ENCODE peak calls at places on chromosomes 11 and 22, in nine cellular contexts. O, E, Q, S, V, D, A, C and R are unnamed samples.

GRCh38 chr11:68927280-68928107 is 23.8 kb downstream of the IGHMBP2 start:
- DNase-seq in O (no peak), E (peak; percentile 71), S (no peak), D (no peak), A (no peak), V (peak; percentile 36), Q (no peak), C (peak; percentile 43), R (no peak)

GRCh38 chr11:134543144-134544044 is 131.4 kb upstream of the B3GAT1 start:
- DNase-seq in Q (peak; percentile 39), A (no peak), V (no peak), E (no peak), C (no peak), S (no peak), O (no peak), D (no peak), R (no peak)

GRCh38 chr11:16604784-16605439 is 133.5 kb upstream of the C11orf58 start:
- DNase-seq in D (peak; percentile 91), O (peak; percentile 29), E (peak; percentile 80), A (no peak), V (peak; percentile 35), C (peak; percentile 54), Q (peak; percentile 58), S (no peak), R (peak; percentile 70)

GRCh38 chr11:59801981-59802638 is 8.5 kb downstream of the MRPL16 start:
- DNase-seq in V (peak; percentile 36), E (no peak), D (no peak), C (no peak), A (peak; percentile 26), S (no peak), Q (peak; percentile 60), O (peak; percentile 80), R (peak; percentile 6)

GRCh38 chr22:46192210-46192993 is 42.1 kb downstream of the PPARA start:
- DNase-seq in C (no peak), A (no peak), D (no peak), O (no peak), Q (no peak), S (no peak), E (no peak), V (no peak), R (no peak)

GRCh38 chr22:44086759-44087158 is 62.7 kb downstream of the PARVB start:
- DNase-seq in D (no peak), Q (no peak), C (no peak), V (no peak), A (peak; percentile 43), O (no peak), S (no peak), E (no peak), R (no peak)

GRCh38 chr11:74541466-74541865 is 47.9 kb upstream of the LIPT2 start:
- DNase-seq in A (no peak), D (no peak), S (no peak), C (no peak), O (no peak), Q (no peak), V (no peak), E (no peak), R (no peak)

GRCh38 chr11:134206185-134206584 is 17.6 kb downstream of the NCAPD3 start:
- DNase-seq in A (no peak), C (no peak), S (no peak), V (no peak), Q (peak; percentile 72), O (no peak), D (no peak), E (no peak), R (no peak)

GRCh38 chr11:12862761-12863469 is 146.2 kb upstream of the RASSF10 start:
- DNase-seq in S (no peak), D (peak; percentile 41), V (peak; percentile 85), O (peak; percentile 64), Q (peak; percentile 72), E (no peak), C (no peak), A (peak; percentile 64), R (peak; percentile 59)

GRCh38 chr11:120853435-120853834 is 170.5 kb upstream of the TBCEL start:
- DNase-seq in A (no peak), S (no peak), V (no peak), Q (no peak), E (no peak), C (no peak), D (no peak), O (no peak), R (no peak)

GRCh38 chr11:72321381-72321996 is 77.5 kb upstream of the PHOX2A start:
- DNase-seq in D (peak; percentile 91), A (no peak), S (no peak), C (no peak), Q (peak; percentile 70), O (peak; percentile 45), V (peak; percentile 81), E (no peak), R (no peak)

GRCh38 chr11:117473692-117474091 is 146.0 kb downstream of the CEP164 start:
- DNase-seq in C (no peak), S (no peak), D (no peak), E (no peak), V (no peak), O (no peak), Q (no peak), A (no peak), R (no peak)

GRCh38 chr22:23838686-23839468 is at the start of gene DERL3:
- DNase-seq in D (peak; percentile 99), O (peak; percentile 98), S (peak; percentile 96), C (peak; percentile 99), V (peak; percentile 93), Q (peak; percentile 100), A (peak; percentile 89), E (peak; percentile 99), R (peak; percentile 99)
- TF ChIP-seq POLR2A in D (no peak), O (no peak), S (no peak), C (no peak), V (no peak), Q (no peak), A (no peak), E (no peak), R (no peak)

DNA sequence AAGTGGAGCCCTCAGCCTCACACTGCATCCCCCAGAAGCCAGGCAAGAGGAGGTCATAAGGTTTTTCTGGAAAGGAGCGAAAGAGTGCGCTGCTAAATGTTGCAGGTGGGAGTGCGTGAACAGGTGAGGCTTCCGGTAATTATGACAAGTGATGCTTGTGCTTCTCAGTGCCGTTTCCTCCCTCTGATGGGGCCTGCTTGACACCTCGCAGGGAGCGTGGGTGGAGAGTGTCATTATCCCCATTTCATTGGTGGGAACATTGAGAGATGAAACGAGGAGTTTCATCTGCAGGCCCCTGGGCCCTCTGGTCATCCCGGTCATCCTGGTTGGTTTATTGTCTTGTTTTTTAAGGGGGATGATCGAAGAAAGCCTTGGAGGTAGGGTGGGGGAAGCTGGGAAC is 57.5 kb downstream of the BCR start:
- DNase-seq in E (no peak), V (no peak), D (no peak), C (no peak), Q (no peak), A (no peak), O (no peak), S (no peak), R (no peak)
- H3K4me3 ChIP-seq in E (no peak overlapping the region), V (no peak overlapping the region), D (no peak overlapping the region), C (no peak overlapping the region), Q (no peak overlapping the region), A (no peak overlapping the region), O (no peak overlapping the region), S (no peak overlapping the region), R (no peak overlapping the region)

GRCh38 chr22:39915295-39915726 is 14.4 kb downstream of the GRAP2 start:
- DNase-seq in V (no peak), O (no peak), E (no peak), S (no peak), D (no peak), Q (no peak), C (no peak), A (no peak), R (peak; percentile 86)
- H3K4me1 ChIP-seq in V (no peaks in the 10 kb centered on the region), O (no peaks in the 10 kb centered on the region), E (peaks cover 27% of the 10 kb centered on the region), S (no peaks in the 10 kb centered on the region), D (peaks cover 21% of the 10 kb centered on the region), Q (peaks cover 6% of the 10 kb centered on the region), C (peaks cover 30% of the 10 kb centered on the region), A (no peaks in the 10 kb centered on the region), R (peaks cover 44% of the 10 kb centered on the region)

GRCh38 chr22:41932353-41932752 is 5.7 kb upstream of the TNFRSF13C start:
- DNase-seq in V (no peak), C (no peak), A (no peak), S (no peak), D (no peak), E (peak; percentile 76), Q (no peak), O (no peak), R (no peak)

GRCh38 chr22:41936894-41937169 is 10.1 kb downstream of the CENPM start:
- DNase-seq in A (no peak), D (no peak), V (no peak), Q (no peak), C (no peak), E (peak; percentile 72), S (no peak), O (no peak), R (no peak)

GRCh38 chr22:41933411-41934177 is 7.0 kb upstream of the TNFRSF13C start:
- DNase-seq in D (no peak), Q (no peak), S (no peak), V (no peak), A (no peak), C (no peak), O (no peak), E (peak; percentile 78), R (no peak)

GRCh38 chr22:41934284-41935014 is 7.8 kb upstream of the TNFRSF13C start:
- DNase-seq in Q (no peak), A (no peak), V (no peak), S (no peak), O (no peak), C (no peak), E (peak; percentile 74), D (no peak), R (no peak)

GRCh38 chr22:41935015-41935908 is 8.7 kb upstream of the TNFRSF13C start:
- DNase-seq in C (no peak), E (peak; percentile 81), O (no peak), D (no peak), V (no peak), A (no peak), Q (no peak), S (no peak), R (no peak)
- TF ChIP-seq POLR2A in C (no peak), E (no peak), O (no peak), D (no peak), V (no peak), A (no peak), Q (no peak), S (no peak), R (no peak)

DNA sequence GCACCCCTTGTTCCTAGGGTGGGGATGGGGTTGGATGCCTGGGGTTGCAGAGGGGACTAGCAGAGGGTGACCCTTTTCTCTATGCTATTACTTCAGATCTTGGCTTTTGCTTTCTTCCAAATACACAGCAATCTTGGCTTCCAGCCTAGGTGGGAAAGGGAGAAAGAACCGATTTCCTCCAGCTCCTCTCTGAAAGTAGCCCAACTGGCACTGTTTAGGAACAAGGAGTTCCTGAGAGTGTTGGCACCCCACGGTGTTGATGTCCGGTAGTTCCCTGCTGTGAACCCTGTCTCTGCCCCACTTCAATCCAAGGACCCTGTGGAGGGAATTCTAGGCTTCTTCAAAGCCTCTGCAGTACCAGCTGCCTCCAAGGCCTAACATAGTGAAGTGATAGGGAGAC is 1.1 kb upstream of the SLC3A2 start:
- DNase-seq in V (no peak), O (peak; percentile 43), E (no peak), A (peak; percentile 56), D (no peak), Q (no peak), S (peak; percentile 82), C (peak; percentile 36), R (peak; percentile 93)
- H3K4me3 ChIP-seq in V (no peak overlapping the region), O (no peak overlapping the region), E (no peak overlapping the region), A (peak overlapping the region; percentile 99), D (peak overlapping the region; percentile 56), Q (no peak overlapping the region), S (peak overlapping the region; percentile 92), C (peak overlapping the region; percentile 87), R (peak overlapping the region; percentile 94)